ENCODE peak calls at places on chromosomes 3 and 15, in six cellular contexts. J, L, X, U, Q and D are unnamed samples.
A peak's percentile ranks its signal among the peaks of the same experiment; 100 is the strongest.

GRCh38 chr15:61834076-61834697 is 226.1 kb downstream of the VPS13C start:
- DNase-seq in J (peak; percentile 87), L (peak; percentile 66), X (peak; percentile 96), U (peak; percentile 94), Q (peak; percentile 88), D (peak; percentile 65)

GRCh38 chr15:69713726-69714559 is 261.3 kb downstream of the RPLP1 start:
- DNase-seq in J (no peak), L (no peak), X (no peak), U (no peak), Q (no peak), D (no peak)

GRCh38 chr3:4425707-4426106 is 41.4 kb downstream of the SUMF1 start:
- DNase-seq in J (no peak), L (no peak), X (no peak), U (no peak), Q (no peak), D (no peak)

GRCh38 chr15:52804526-52805081 is 14.5 kb upstream of the ONECUT1 start:
- DNase-seq in J (no peak), L (no peak), X (peak; percentile 65), U (peak; percentile 48), Q (no peak), D (no peak)

GRCh38 chr3:33377489-33377888 is 62.7 kb downstream of the UBP1 start:
- DNase-seq in J (no peak), L (no peak), X (no peak), U (no peak), Q (no peak), D (no peak)

GRCh38 chr3:87076951-87077350 is 86.0 kb upstream of the VGLL3 start:
- DNase-seq in J (no peak), L (no peak), X (no peak), U (no peak), Q (no peak), D (no peak)

GRCh38 chr3:195873971-195874370 is 34.4 kb downstream of the TNK2 start:
- DNase-seq in J (peak; percentile 43), L (no peak), X (no peak), U (peak; percentile 87), Q (no peak), D (no peak)

GRCh38 chr3:51703776-51704510 is 2.9 kb upstream of the GRM2 start:
- DNase-seq in J (no peak), L (peak; percentile 33), X (no peak), U (no peak), Q (peak; percentile 44), D (no peak)

GRCh38 chr15:31366169-31366734 is 39.6 kb downstream of the KLF13 start:
- DNase-seq in J (no peak), L (no peak), X (no peak), U (no peak), Q (peak; percentile 87), D (no peak)

GRCh38 chr3:45123841-45124269 is 22.3 kb downstream of the CDCP1 start:
- DNase-seq in J (no peak), L (no peak), X (no peak), U (no peak), Q (no peak), D (peak; percentile 92)

GRCh38 chr3:79473993-79474392 is 293.8 kb downstream of the ROBO1 start:
- DNase-seq in J (no peak), L (no peak), X (no peak), U (no peak), Q (no peak), D (no peak)

GRCh38 chr3:27056326-27056725 is 312.9 kb downstream of the NEK10 start:
- DNase-seq in J (no peak), L (no peak), X (no peak), U (no peak), Q (no peak), D (no peak)

GRCh38 chr3:71243230-71243629 is 340.3 kb downstream of the FOXP1 start:
- DNase-seq in J (no peak), L (no peak), X (no peak), U (no peak), Q (no peak), D (no peak)

GRCh38 chr3:152121292-152121654 is 147.5 kb upstream of the MBNL1 start:
- DNase-seq in J (no peak), L (no peak), X (no peak), U (no peak), Q (no peak), D (peak; percentile 13)

GRCh38 chr3:39075910-39076309 is 24.1 kb downstream of the WDR48 start:
- DNase-seq in J (no peak), L (no peak), X (no peak), U (no peak), Q (no peak), D (no peak)

GRCh38 chr15:96331141-96331941 is 841 bp downstream of the NR2F2 start:
- DNase-seq in J (no peak), L (peak; percentile 62), X (peak; percentile 67), U (peak; percentile 90), Q (peak; percentile 76), D (no peak)

GRCh38 chr3:52682016-52682415 is 3.7 kb downstream of the PBRM1 start:
- DNase-seq in J (no peak), L (peak; percentile 33), X (no peak), U (no peak), Q (no peak), D (no peak)

GRCh38 chr3:106399208-106399607 is 530.4 kb upstream of the CBLB start:
- DNase-seq in J (no peak), L (no peak), X (no peak), U (no peak), Q (no peak), D (no peak)

GRCh38 chr3:16467368-16467767 is 46.1 kb downstream of the RFTN1 start:
- DNase-seq in J (no peak), L (no peak), X (no peak), U (peak; percentile 33), Q (no peak), D (no peak)

GRCh38 chr3:133853063-133853924 is 42.4 kb downstream of the RAB6B start:
- DNase-seq in J (no peak), L (no peak), X (no peak), U (no peak), Q (no peak), D (no peak)

GRCh38 chr3:131142580-131142979 is 115.9 kb downstream of the NEK11 start:
- DNase-seq in J (no peak), L (no peak), X (no peak), U (no peak), Q (no peak), D (no peak)

GRCh38 chr15:81752974-81753373 is 292.8 kb downstream of the MEX3B start:
- DNase-seq in J (no peak), L (no peak), X (no peak), U (no peak), Q (no peak), D (no peak)

GRCh38 chr3:95189348-95189747 is 1126.5 kb downstream of the NSUN3 start:
- DNase-seq in J (no peak), L (no peak), X (no peak), U (no peak), Q (no peak), D (no peak)

GRCh38 chr15:42603978-42604377 is 28.6 kb downstream of the STARD9 start:
- DNase-seq in J (no peak), L (no peak), X (no peak), U (no peak), Q (no peak), D (no peak)

GRCh38 chr15:66894986-66895780 is 170.2 kb upstream of the SMAD3 start:
- DNase-seq in J (no peak), L (no peak), X (peak; percentile 30), U (no peak), Q (peak; percentile 30), D (no peak)
- TF ChIP-seq POLR2AphosphoS5 in J (no peak), L (no peak), X (no peak), U (no peak), Q (no peak), D (no peak)

DNA sequence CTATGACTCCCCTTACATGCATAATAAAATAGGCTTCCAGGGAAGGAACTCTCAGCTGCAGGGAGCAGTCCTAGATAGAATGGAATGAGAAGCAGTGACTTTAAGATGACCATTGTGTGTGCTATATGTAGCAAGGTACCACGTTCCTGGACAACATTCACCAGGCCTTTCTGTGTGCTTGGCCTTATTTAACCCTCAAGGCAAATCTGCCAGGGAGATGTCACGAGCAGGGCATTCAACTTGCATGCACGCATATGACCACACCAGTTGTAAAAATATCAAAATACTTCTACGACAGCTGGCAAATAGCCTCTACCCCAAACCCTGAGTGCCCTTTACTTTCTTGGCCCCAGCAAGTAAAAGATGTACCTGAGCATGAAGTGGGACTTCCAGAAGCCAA is 197.3 kb upstream of the ST8SIA2 start:
- DNase-seq in J (no peak), L (no peak), X (no peak), U (no peak), Q (no peak), D (no peak)
- H3K4me3 ChIP-seq in J (no peak overlapping the region), L (no peak overlapping the region), X (no peak overlapping the region), U (no peak overlapping the region), Q (no peak overlapping the region), D (no peak overlapping the region)

DNA sequence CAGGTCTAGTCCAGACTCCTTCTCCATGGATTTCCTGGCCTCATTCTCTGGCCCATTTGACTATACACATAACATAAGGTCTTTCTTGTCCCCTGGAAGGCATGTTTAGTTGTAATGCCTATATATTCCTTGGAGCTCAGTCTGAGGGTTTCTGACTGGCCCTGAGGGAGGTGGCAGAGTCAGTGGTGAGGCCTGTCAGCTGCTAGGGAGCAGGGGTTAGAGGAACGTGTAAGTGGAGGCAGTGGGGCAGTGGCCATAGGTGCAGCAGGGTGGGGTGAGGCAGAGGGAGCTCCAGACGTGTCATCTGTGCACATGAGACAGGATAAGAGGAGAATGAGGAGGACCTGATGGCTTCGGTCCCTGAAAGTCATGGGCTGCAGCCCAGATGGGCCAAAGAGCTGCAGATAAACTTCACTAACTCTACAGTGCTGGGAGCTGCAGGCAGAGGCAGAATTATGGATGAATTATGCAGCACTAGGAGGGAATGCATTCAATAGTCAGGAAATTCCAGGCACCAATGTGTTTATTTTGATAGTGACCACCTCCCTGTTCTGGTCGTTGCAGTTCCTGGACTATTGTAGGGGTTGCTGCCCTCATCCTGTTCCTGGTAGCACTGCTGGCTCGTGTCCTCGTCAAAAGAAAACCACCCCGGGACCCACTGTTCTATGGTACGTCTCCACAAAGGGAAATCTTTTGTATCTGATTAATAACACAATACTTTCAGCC is 5.0 kb downstream of the TM6SF1 start:
- DNase-seq in J (no peak), L (no peak), X (no peak), U (no peak), Q (no peak), D (no peak)
- TF ChIP-seq POLR2AphosphoS5 in J (no peak), L (no peak), X (no peak), U (peak; percentile 43), Q (no peak), D (no peak)

DNA sequence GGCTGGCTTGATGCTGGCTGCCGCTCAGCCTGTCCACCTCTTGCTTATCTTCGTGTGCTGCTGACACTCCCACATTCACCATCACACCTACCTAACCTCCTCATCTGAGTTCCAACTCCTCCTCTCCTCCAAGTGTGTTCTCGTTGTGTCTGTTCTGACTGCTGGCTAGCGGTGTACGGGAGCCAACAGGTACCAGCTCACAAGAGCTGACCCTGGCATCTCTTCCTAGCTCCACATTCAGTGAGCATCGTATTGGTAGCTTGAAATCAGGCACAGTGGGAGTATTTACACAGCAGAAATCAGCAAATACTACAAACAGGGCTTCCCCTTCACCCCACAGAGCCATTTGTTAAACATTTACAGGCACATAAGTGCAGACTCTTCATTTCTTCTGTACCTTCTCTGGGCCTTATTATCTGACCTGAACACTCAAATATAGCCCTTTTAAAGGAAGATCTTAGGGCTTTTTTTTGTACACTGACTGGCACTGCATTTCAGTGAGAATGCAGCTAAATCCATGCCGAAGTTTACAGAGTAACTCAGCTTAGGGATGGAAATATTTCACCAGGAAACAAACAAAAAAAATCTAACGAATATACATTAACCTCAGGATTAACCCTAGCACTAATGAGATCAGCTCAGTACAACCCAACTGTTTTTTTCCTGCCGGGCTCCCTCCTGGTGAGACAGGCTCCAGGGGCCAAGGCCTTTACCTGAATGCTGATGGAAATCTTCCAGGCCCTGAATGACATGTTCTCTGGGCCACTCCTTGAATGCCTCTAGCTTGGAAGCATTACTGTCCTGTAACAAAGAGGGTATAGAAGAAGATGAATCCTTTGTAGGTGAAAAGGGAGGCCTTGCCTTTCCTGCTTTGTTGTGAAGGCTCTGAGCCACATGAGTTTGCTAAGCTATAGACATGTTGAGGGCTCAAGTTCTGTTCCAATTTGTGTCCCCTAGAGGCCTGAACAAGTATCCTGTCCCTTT is 150.5 kb upstream of the LPP start:
- DNase-seq in J (peak; percentile 37), L (no peak), X (no peak), U (no peak), Q (no peak), D (no peak)
- H3K4me3 ChIP-seq in J (no peak overlapping the region), L (no peak overlapping the region), X (no peak overlapping the region), U (no peak overlapping the region), Q (no peak overlapping the region), D (no peak overlapping the region)